ENCODE peak calls at places on chromosomes 12 and 14, in five cellular contexts. O is activated T-cell treated with anti-CD3 and anti-CD28 coated beads, Interleukin-2, amount 50 U/mL, for 24 hours; U is astrocyte of the cerebellum; V is tibial artery; X is fibroblast of the aortic adventitia. Z is an unnamed sample.

GRCh38 chr12:92194566-92194965 is 48.9 kb upstream of the BTG1 start:
- DNase-seq in X (no peak), V (no peak), O (no peak), U (no peak), Z (no peak)

GRCh38 chr12:98741229-98741614 is 96.1 kb downstream of the APAF1 start:
- DNase-seq in X (no peak), U (no peak), O (peak; percentile 42), V (no peak), Z (no peak)

GRCh38 chr14:52332269-52332668 is 18.2 kb downstream of the PTGER2 start:
- DNase-seq in U (peak; percentile 59), O (no peak), X (no peak), V (no peak), Z (no peak)

GRCh38 chr14:102076793-102077759 is 9.8 kb downstream of the HSP90AA1 start:
- DNase-seq in V (no peak), O (no peak), X (no peak), U (no peak), Z (no peak)

GRCh38 chr14:64293976-64294671 is at the start of gene ESR2:
- DNase-seq in X (peak; percentile 38), O (peak; percentile 58), V (no peak), U (no peak), Z (peak; percentile 21)

GRCh38 chr12:18054925-18055324 is 35.1 kb downstream of the RERGL start:
- DNase-seq in X (no peak), V (no peak), O (no peak), U (no peak), Z (peak; percentile 5)

GRCh38 chr12:132170094-132170636 is 25.9 kb downstream of the NOC4L start:
- DNase-seq in U (peak; percentile 80), X (peak; percentile 88), O (no peak), V (no peak), Z (no peak)

GRCh38 chr14:28762949-28763313 is 3.7 kb upstream of the FOXG1 start:
- DNase-seq in U (no peak), O (no peak), X (no peak), V (no peak), Z (no peak)

GRCh38 chr12:11730299-11731041 is 81.0 kb downstream of the ETV6 start:
- DNase-seq in X (no peak), U (no peak), O (no peak), V (no peak), Z (no peak)

GRCh38 chr12:127640181-127640886 is 626.6 kb upstream of the TMEM132C start:
- DNase-seq in O (no peak), U (peak; percentile 68), V (peak; percentile 75), X (peak; percentile 97), Z (no peak)

GRCh38 chr12:106446429-106447092 is 89.0 kb downstream of the POLR3B start:
- DNase-seq in U (peak; percentile 18), O (no peak), V (no peak), X (no peak), Z (no peak)